ENCODE peak calls at places on chromosomes 6 and 20, in six cellular contexts. O is right atrium auricular region; U is activated T-helper 1 cell treated with anti-CD3 and anti-CD28 coated beads, Interleukin-12 subunit alpha, Interleukin-12 subunit beta, Interleukin-2, Interleukin-4 antibody, amounts not matched to agents 30 ng/mL and 10 ng/mL and 1 ng/mL, durations not matched to agents 14 hours and 24 hours and 36 hours; R is cardiac septum; J is amygdala; K is fibroblast of lung. Y is an unnamed sample.

GRCh38 chr6:28337103-28337520 is 1.2 kb upstream of the ZSCAN31 start:
- DNase-seq in O (no peak), U (no peak), R (no peak), J (no peak), K (no peak), Y (no peak)

GRCh38 chr6:77548662-77549366 is 85.5 kb upstream of the HTR1B start:
- DNase-seq in O (no peak), U (no peak), R (no peak), J (no peak), K (no peak), Y (no peak)

GRCh38 chr20:18019068-18019467 is 38.6 kb downstream of the OVOL2 start:
- DNase-seq in O (no peak), U (no peak), R (no peak), J (no peak), K (no peak), Y (no peak)

GRCh38 chr20:24153101-24154040 is 164.8 kb upstream of the GGTLC1 start:
- DNase-seq in O (peak; percentile 50), U (no peak), R (no peak), J (no peak), K (no peak), Y (no peak)

GRCh38 chr6:144921206-144921975 is 636.3 kb downstream of the UTRN start:
- DNase-seq in O (no peak), U (no peak), R (no peak), J (no peak), K (no peak), Y (no peak)

GRCh38 chr20:528923-529594 is 14.5 kb downstream of the CSNK2A1 start:
- DNase-seq in O (no peak), U (no peak), R (no peak), J (no peak), K (peak; percentile 83), Y (no peak)

GRCh38 chr6:27383481-27383880 is 5.1 kb upstream of the ZNF391 start:
- DNase-seq in O (no peak), U (no peak), R (no peak), J (no peak), K (no peak), Y (no peak)

GRCh38 chr20:62321521-62321948 is 18.7 kb downstream of the ADRM1 start:
- DNase-seq in O (no peak), U (no peak), R (no peak), J (no peak), K (no peak), Y (no peak)

GRCh38 chr6:30769088-30769852 is 24.9 kb upstream of the IER3 start:
- DNase-seq in O (peak; percentile 76), U (peak; percentile 69), R (peak; percentile 87), J (peak; percentile 51), K (peak; percentile 98), Y (no peak)

GRCh38 chr20:62977613-62978558 is 25.4 kb downstream of the SLC17A9 start:
- DNase-seq in O (no peak), U (peak; percentile 32), R (no peak), J (no peak), K (no peak), Y (peak; percentile 64)

GRCh38 chr20:29876911-29877285 is 1380.6 kb upstream of the DEFB115 start:
- DNase-seq in O (no peak), U (no peak), R (peak; percentile 77), J (no peak), K (no peak), Y (no peak)

Y was measured in GDM1.